ENCODE peak calls at places on chromosome 3, in five cellular contexts. H, P, L, K and W are unnamed samples.

GRCh38 chr3:2156244-2156847 is 57.7 kb downstream of the CNTN4 start:
- DNase-seq in H (no peak), K (no peak), L (peak), P (peak), W (no peak)

GRCh38 chr3:4245671-4246070 is 57.5 kb upstream of the SETMAR start:
- DNase-seq in P (no peak), H (no peak), L (no peak), K (no peak), W (no peak)

GRCh38 chr3:39103324-39103693 is 4.1 kb downstream of the GORASP1 start:
- DNase-seq in L (no peak), P (no peak), K (no peak), H (no peak), W (no peak)

GRCh38 chr3:3586843-3587626 is 212.2 kb upstream of the LRRN1 start:
- DNase-seq in K (no peak), P (no peak), H (no peak), L (no peak), W (no peak)

GRCh38 chr3:40690696-40691597 is 166.2 kb downstream of the ZNF621 start:
- DNase-seq in P (peak), L (no peak), H (peak), K (peak), W (no peak)

GRCh38 chr3:102069211-102069662 is 219.9 kb downstream of the NFKBIZ start:
- DNase-seq in H (no peak), P (peak), L (no peak), K (no peak), W (no peak)

GRCh38 chr3:194767430-194768207 is 81.9 kb downstream of the FAM43A start:
- DNase-seq in P (no peak), H (no peak), L (no peak), K (no peak), W (no peak)

GRCh38 chr3:16897254-16897926 is 12.6 kb downstream of the PLCL2 start:
- DNase-seq in L (no peak), K (no peak), H (no peak), P (peak), W (no peak)

GRCh38 chr3:14266361-14266760 is 87.7 kb downstream of the LSM3 start:
- DNase-seq in L (no peak), K (no peak), P (peak), H (peak), W (peak)

GRCh38 chr3:87792532-87793321 is 266.1 kb downstream of the CGGBP1 start:
- DNase-seq in L (peak), P (no peak), H (no peak), K (no peak), W (no peak)

GRCh38 chr3:177820683-177821316 is 623.5 kb upstream of the TBL1XR1 start:
- DNase-seq in H (no peak), P (peak), K (no peak), L (no peak), W (peak)

GRCh38 chr3:16410659-16411058 is 102.8 kb downstream of the RFTN1 start:
- DNase-seq in P (no peak), H (no peak), K (no peak), L (no peak), W (no peak)

GRCh38 chr3:134325722-134326121 is 48.5 kb downstream of the AMOTL2 start:
- DNase-seq in L (no peak), H (no peak), K (no peak), P (no peak), W (no peak)

GRCh38 chr3:104952587-104952986 is 414.1 kb upstream of the ALCAM start:
- DNase-seq in H (no peak), L (no peak), K (no peak), P (peak), W (peak)

GRCh38 chr3:44958406-44958805 is 17.6 kb downstream of the ZDHHC3 start:
- DNase-seq in H (no peak), K (no peak), L (no peak), P (no peak), W (no peak)

GRCh38 chr3:29307229-29307796 is 26.4 kb downstream of the RBMS3 start:
- DNase-seq in K (no peak), P (no peak), H (no peak), L (no peak), W (no peak)

GRCh38 chr3:179046497-179047353 is 24.9 kb downstream of the ZMAT3 start:
- DNase-seq in P (no peak), L (no peak), H (no peak), K (no peak), W (no peak)

GRCh38 chr3:42653303-42653559 is 266 bp upstream of the ZBTB47 start:
- DNase-seq in L (no peak), P (no peak), K (no peak), H (no peak), W (no peak)

GRCh38 chr3:148924572-148924971 is 59.5 kb downstream of the CPA3 start:
- DNase-seq in K (no peak), P (peak), L (no peak), H (no peak), W (no peak)

GRCh38 chr3:120049881-120050539 is 44.2 kb downstream of the GSK3B start:
- DNase-seq in L (no peak), K (no peak), H (no peak), P (no peak), W (no peak)

GRCh38 chr3:194308635-194309213 is 42.4 kb downstream of the CPN2 start:
- DNase-seq in H (no peak), L (no peak), K (no peak), P (no peak), W (no peak)

GRCh38 chr3:122427857-122428471 is 12.1 kb upstream of the WDR5B start:
- DNase-seq in H (no peak), L (no peak), K (no peak), P (no peak), W (no peak)

GRCh38 chr3:128054363-128054762 is 2.1 kb downstream of the SEC61A1 start:
- DNase-seq in P (peak), H (no peak), L (no peak), K (no peak), W (no peak)

GRCh38 chr3:128499724-128500275 is 6.8 kb upstream of the GATA2 start:
- DNase-seq in P (peak), K (no peak), L (no peak), H (no peak), W (no peak)

GRCh38 chr3:141728355-141728892 is 9.7 kb upstream of the RNF7 start:
- DNase-seq in L (no peak), H (no peak), K (no peak), P (peak), W (no peak)

GRCh38 chr3:141726483-141726882 is 11.6 kb upstream of the RNF7 start:
- DNase-seq in K (no peak), L (no peak), H (no peak), P (no peak), W (no peak)

GRCh38 chr3:141735176-141735575 is 2.9 kb upstream of the RNF7 start:
- DNase-seq in H (no peak), K (no peak), P (no peak), L (no peak), W (no peak)

DNA sequence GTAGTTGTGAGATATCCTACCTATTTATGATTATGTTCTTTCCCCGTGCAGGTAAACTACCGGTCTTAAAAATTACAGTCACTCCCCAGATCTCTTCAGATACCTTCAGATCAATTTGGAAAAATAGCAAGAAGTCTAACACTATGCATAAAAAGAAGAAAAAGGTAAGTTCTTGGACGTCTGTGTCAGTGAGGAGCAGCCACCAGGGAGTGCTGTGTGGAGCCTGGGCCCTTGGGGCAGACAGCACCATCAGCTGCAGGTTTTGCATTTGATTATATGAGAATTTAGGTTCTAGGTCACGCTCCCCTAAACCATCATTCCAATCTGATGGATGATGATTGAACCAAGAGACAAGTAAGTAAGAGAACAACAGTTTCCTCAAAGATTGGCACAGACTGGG is 8.9 kb upstream of the RNF7 start:
- DNase-seq in P (no peak), L (no peak), H (no peak), K (no peak), W (no peak)
- TF ChIP-seq CTCF in P (peak), L (no peak), H (no peak), K (no peak), W (no peak)

DNA sequence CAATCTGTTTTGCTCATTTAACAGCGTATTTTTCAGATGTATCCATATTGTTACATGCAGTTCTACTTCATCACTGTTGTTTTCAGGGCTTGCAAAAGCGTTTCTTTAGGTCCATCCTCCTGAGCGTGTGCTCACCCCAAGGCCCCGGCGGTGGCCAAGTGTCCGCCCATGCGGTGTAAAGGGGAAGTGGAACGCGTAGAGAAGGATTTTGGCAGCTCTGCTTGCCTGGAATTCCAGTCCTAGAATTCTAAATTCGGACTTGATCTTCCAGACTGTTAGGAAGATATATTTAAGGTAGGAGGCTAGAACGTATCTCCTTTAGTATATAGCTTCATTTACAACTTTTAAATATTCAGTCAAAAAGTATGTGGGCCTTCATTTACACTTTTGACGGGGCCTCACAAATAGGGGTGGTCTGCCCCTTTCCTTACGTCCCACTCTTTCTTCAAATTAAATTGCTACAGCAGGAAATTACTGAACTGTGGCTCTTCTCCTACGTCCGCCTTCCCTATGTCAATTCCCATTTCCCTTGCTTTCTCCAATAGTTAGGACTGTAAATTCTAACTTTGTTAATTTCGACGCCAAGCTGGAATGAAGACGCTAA is 609 bp upstream of the TBC1D23 start:
- DNase-seq in H (peak), L (peak), K (no peak), P (peak), W (no peak)
- TF ChIP-seq CTCF in H (peak), L (no peak), K (peak), P (peak), W (no peak)

GRCh38 chr3:18761530-18761929 is 336.4 kb upstream of the SATB1 start:
- DNase-seq in P (no peak), H (no peak), K (no peak), L (no peak), W (no peak)

GRCh38 chr3:18752273-18752934 is 327.3 kb upstream of the SATB1 start:
- DNase-seq in L (no peak), P (no peak), H (no peak), K (no peak), W (no peak)

GRCh38 chr3:18757476-18757875 is 332.3 kb upstream of the SATB1 start:
- DNase-seq in L (no peak), P (no peak), H (no peak), K (no peak), W (no peak)

GRCh38 chr3:18758047-18758704 is 333.0 kb upstream of the SATB1 start:
- DNase-seq in H (no peak), L (no peak), P (peak), K (no peak), W (no peak)
- TF ChIP-seq CTCF in H (peak), L (peak), P (peak), K (no peak), W (no peak)

GRCh38 chr3:64223809-64224570 is 1.3 kb downstream of the PRICKLE2 start:
- DNase-seq in H (no peak), L (no peak), P (peak), K (no peak), W (no peak)

GRCh38 chr3:64222501-64222900 is 2.8 kb downstream of the PRICKLE2 start:
- DNase-seq in P (no peak), K (no peak), H (no peak), L (no peak), W (no peak)

GRCh38 chr3:64221564-64222257 is 3.6 kb downstream of the PRICKLE2 start:
- DNase-seq in K (no peak), L (no peak), H (no peak), P (no peak), W (no peak)

GRCh38 chr3:64225695-64226499 is 631 bp upstream of the PRICKLE2 start:
- DNase-seq in H (no peak), P (peak), K (no peak), L (no peak), W (no peak)

DNA sequence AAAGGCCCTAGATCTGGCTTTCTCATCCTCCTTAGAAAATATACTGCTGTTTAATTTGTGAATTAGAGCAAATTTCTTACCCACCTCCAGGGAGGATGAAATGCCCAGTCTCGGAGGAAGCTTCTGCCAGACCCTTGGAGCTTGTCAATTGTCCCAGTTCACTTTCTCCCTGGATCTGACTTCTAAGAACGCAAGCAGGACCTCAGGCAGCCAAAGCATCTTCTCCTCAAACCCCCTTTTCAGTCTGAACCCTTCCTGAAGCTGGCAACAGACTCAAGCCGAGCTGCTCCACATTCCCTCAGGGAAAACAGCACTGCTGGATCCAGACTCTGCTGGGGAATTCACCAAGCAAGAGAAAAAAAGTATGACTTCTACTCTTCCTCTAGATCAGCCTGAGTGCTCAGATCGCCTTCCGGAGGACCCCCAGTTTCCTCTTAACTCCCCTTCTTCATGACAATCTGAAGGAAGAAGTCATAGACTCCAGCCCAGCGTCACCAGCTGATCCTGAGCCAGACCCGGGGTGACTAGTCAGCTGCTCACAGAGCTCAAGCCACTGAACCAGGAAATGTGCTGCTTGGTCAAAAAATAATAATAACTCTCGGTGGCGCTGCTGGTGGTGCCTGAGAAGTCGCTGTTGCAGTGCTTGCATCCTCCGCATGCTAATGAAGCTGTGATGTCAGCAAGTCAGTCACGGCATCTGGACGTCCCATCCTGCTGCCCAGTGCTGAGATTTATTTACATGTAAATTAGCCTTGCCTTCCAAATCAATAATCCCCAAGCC is at the start of gene PRICKLE2:
- DNase-seq in K (peak), P (peak), L (peak), H (peak), W (peak)
- TF ChIP-seq CTCF in K (peak), P (peak), L (no peak), H (peak), W (peak)

DNA sequence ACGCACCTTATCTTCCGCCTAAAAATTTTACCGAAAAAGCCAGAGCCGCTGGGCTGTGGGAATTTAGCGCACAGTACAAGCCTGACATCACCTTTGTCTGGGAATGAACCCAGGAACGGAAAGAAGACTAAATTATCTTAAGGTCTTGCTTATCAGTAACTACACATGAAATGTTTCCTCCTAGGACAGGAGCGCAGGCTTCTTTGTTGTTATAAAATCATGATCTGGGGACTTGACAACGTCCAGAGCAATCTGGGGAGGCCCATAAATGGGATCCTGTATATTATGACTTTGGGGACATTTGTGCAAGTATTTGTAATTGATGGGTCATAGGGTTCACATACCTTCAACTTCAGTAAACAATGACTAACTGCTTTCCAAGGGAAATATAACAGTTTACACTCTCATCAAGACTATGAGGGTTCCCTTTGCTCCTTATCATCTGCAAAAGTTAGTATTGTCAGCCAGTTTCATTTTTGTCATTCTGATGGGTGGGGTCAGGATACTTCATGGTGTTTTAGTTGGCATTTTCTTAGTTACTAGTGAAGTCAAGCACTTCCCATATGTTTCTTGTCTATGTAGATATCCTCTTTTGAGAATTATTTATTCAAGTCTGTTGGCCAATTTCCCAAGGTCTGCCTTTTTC is 213.9 kb upstream of the PFN2 start:
- DNase-seq in K (no peak), P (no peak), H (no peak), L (no peak), W (no peak)
- TF ChIP-seq CTCF in K (no peak), P (no peak), H (peak), L (no peak), W (no peak)

GRCh38 chr3:188220988-188221818 is 67.2 kb downstream of the LPP start:
- DNase-seq in H (no peak), K (peak), L (no peak), P (peak), W (no peak)

GRCh38 chr3:188220097-188220788 is 66.3 kb downstream of the LPP start:
- DNase-seq in L (no peak), K (no peak), P (peak), H (no peak), W (no peak)

GRCh38 chr3:188217681-188218080 is 63.7 kb downstream of the LPP start:
- DNase-seq in L (no peak), K (no peak), H (no peak), P (no peak), W (no peak)

GRCh38 chr3:188218571-188218970 is 64.6 kb downstream of the LPP start:
- DNase-seq in P (no peak), H (no peak), L (no peak), K (no peak), W (no peak)

GRCh38 chr3:188219147-188219546 is 65.2 kb downstream of the LPP start:
- DNase-seq in K (no peak), P (no peak), L (no peak), H (no peak), W (no peak)
- TF ChIP-seq CTCF in K (no peak), P (no peak), L (no peak), H (no peak), W (no peak)

DNA sequence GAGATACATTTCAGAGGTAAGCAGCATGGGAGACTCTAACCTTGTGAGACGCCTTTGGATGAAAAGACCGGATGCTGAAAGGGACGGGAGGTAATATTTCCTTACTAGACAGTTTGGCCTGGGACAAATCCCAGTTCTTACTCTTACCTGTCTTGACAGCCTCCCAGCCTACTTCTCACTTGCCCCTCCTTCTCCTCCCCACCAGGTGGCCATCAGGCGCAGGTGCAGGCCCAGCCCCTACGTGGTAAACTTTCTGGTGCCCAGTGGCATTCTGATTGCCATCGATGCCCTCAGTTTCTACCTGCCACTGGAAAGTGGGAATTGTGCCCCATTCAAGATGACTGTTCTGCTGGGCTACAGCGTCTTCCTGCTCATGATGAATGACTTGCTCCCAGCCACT is 6.3 kb downstream of the HTR3D start:
- DNase-seq in H (no peak), P (no peak), K (no peak), L (no peak), W (no peak)
- TF ChIP-seq CTCF in H (no peak), P (no peak), K (no peak), L (no peak), W (no peak)

GRCh38 chr3:48765376-48765775 is 48.4 kb upstream of the IP6K2 start:
- DNase-seq in L (no peak), H (no peak), K (no peak), P (peak), W (no peak)
- TF ChIP-seq CTCF in L (no peak), H (peak), K (no peak), P (no peak), W (no peak)

GRCh38 chr3:66817946-66818557 is 180.1 kb upstream of the KBTBD8 start:
- DNase-seq in P (no peak), K (no peak), H (no peak), L (no peak), W (no peak)

GRCh38 chr3:66812741-66813140 is 185.4 kb upstream of the KBTBD8 start:
- DNase-seq in H (no peak), K (no peak), P (no peak), L (no peak), W (no peak)

GRCh38 chr3:66819993-66820501 is 178.1 kb upstream of the KBTBD8 start:
- DNase-seq in K (no peak), P (no peak), H (no peak), L (no peak), W (no peak)

GRCh38 chr3:66812126-66812525 is 186.0 kb upstream of the KBTBD8 start:
- DNase-seq in P (peak), L (no peak), H (no peak), K (no peak), W (no peak)

DNA sequence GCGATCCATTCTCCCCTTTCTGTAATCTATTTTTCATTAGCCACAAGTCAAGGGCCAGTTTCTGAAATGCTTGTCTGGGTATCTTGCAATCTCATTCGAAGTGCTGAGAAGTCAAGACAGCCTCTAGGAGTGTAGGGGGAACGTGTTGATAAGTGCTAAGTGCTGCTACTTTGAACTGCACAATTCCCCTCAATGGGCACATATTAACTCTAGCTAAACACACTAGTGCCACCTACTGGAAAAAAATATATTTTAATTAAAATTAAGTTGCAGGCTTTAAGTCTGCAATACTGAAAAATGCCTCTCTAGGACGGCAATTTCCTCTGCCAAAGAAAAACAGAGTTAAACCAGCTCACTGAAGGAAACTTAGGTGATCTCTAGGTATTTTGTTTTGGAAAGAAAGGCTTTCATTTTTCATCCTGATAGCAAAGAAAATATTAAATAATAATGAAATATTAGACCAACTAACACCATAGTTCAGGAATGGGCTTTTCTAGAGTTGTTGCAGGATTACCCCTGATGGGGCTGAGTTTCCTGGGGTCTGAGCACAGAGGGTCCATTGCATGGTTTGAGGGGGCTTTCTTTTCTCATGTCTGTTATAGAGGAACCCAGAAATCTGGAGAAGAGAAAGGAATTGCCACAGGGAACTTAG is 181.9 kb upstream of the KBTBD8 start:
- DNase-seq in P (peak), K (no peak), L (no peak), H (no peak), W (no peak)
- TF ChIP-seq CTCF in P (peak), K (peak), L (peak), H (peak), W (peak)